ENCODE peak calls at places on chromosomes 6 and 20, in ten cellular contexts. F is IMR-90; U is GM12865; P is heart right ventricle; C is tibial artery; Z is BE2C; G is neural progenitor cell; Y is coronary artery; J is CD8-positive, alpha-beta T cell; O is fibroblast of lung. I is an unnamed sample.
A peak's percentile ranks its signal among the peaks of the same experiment; 100 is the strongest.

GRCh38 chr6:51019785-51020184 is 201.1 kb downstream of the TFAP2B start:
- DNase-seq in F (no peak), U (no peak), P (no peak), C (no peak), Z (peak; percentile 14), G (no peak), Y (no peak), J (no peak), O (no peak), I (no peak)

GRCh38 chr6:127554435-127555006 is 22.5 kb upstream of the C6orf58 start:
- DNase-seq in F (peak; percentile 27), U (peak; percentile 40), P (no peak), C (no peak), Z (peak; percentile 53), G (peak; percentile 62), Y (no peak), J (no peak), O (peak; percentile 52), I (no peak)

GRCh38 chr20:59006864-59007757 is at the start of gene CTSZ:
- DNase-seq in F (no peak), U (peak; percentile 80), P (peak; percentile 51), C (no peak), Z (no peak), G (peak; percentile 81), Y (no peak), J (no peak), O (peak; percentile 25), I (no peak)

GRCh38 chr6:144417686-144418085 is 132.6 kb downstream of the UTRN start:
- DNase-seq in F (peak; percentile 47), U (no peak), P (no peak), C (no peak), Z (no peak), G (no peak), Y (no peak), J (no peak), O (no peak), I (peak; percentile 34)

GRCh38 chr6:108594640-108595039 is 33.9 kb downstream of the FOXO3 start:
- DNase-seq in F (no peak), U (no peak), P (no peak), C (peak; percentile 57), Z (no peak), G (no peak), Y (no peak), J (no peak), O (no peak), I (no peak)

GRCh38 chr20:59458645-59459044 is 145.7 kb upstream of the PHACTR3 start:
- DNase-seq in F (no peak), U (no peak), P (no peak), C (no peak), Z (no peak), G (no peak), Y (no peak), J (no peak), O (no peak), I (no peak)

GRCh38 chr6:164826831-164827468 is 482.5 kb downstream of the C6orf118 start:
- DNase-seq in F (no peak), U (no peak), P (no peak), C (no peak), Z (no peak), G (no peak), Y (no peak), J (no peak), O (no peak), I (no peak)

GRCh38 chr6:16653226-16653625 is 108.0 kb downstream of the ATXN1 start:
- DNase-seq in F (no peak), U (no peak), P (no peak), C (no peak), Z (no peak), G (no peak), Y (no peak), J (no peak), O (no peak), I (no peak)

GRCh38 chr6:152338335-152339125 is 298.6 kb downstream of the SYNE1 start:
- DNase-seq in F (peak; percentile 21), U (peak; percentile 48), P (peak; percentile 43), C (peak; percentile 61), Z (peak; percentile 45), G (peak; percentile 33), Y (no peak), J (peak; percentile 25), O (peak; percentile 36), I (no peak)

GRCh38 chr6:88006559-88006958 is 41.1 kb upstream of the SPACA1 start:
- DNase-seq in F (no peak), U (no peak), P (no peak), C (no peak), Z (no peak), G (no peak), Y (no peak), J (no peak), O (no peak), I (no peak)

GRCh38 chr20:4626228-4626627 is 95.5 kb upstream of the PRND start:
- DNase-seq in F (no peak), U (peak; percentile 33), P (no peak), C (no peak), Z (no peak), G (no peak), Y (no peak), J (no peak), O (no peak), I (no peak)

GRCh38 chr6:165308926-165309731 is at the start of gene C6orf118:
- DNase-seq in F (peak; percentile 59), U (no peak), P (peak; percentile 67), C (no peak), Z (peak; percentile 69), G (peak; percentile 93), Y (no peak), J (no peak), O (peak; percentile 29), I (peak; percentile 28)

GRCh38 chr6:39263299-39264037 is 34.2 kb upstream of the KCNK5 start:
- DNase-seq in F (no peak), U (no peak), P (no peak), C (no peak), Z (no peak), G (no peak), Y (no peak), J (no peak), O (no peak), I (no peak)

GRCh38 chr6:156080371-156080770 is 624.7 kb upstream of the NOX3 start:
- DNase-seq in F (peak; percentile 49), U (no peak), P (no peak), C (no peak), Z (no peak), G (no peak), Y (no peak), J (no peak), O (no peak), I (no peak)

GRCh38 chr6:31792741-31793140 is 2.8 kb downstream of the VARS1 start:
- DNase-seq in F (peak; percentile 43), U (no peak), P (no peak), C (no peak), Z (no peak), G (no peak), Y (no peak), J (no peak), O (no peak), I (no peak)

GRCh38 chr6:31794294-31794865 is 1.2 kb downstream of the VARS1 start:
- DNase-seq in F (peak; percentile 40), U (no peak), P (no peak), C (no peak), Z (no peak), G (peak; percentile 70), Y (no peak), J (no peak), O (peak; percentile 49), I (no peak)

GRCh38 chr6:31791324-31792089 is 4.0 kb downstream of the VARS1 start:
- DNase-seq in F (peak; percentile 39), U (peak; percentile 42), P (peak; percentile 32), C (no peak), Z (peak; percentile 81), G (peak; percentile 82), Y (peak; percentile 70), J (no peak), O (peak; percentile 54), I (no peak)

GRCh38 chr6:31794866-31795615 is 511 bp downstream of the VARS1 start:
- DNase-seq in F (no peak), U (no peak), P (peak; percentile 34), C (no peak), Z (no peak), G (no peak), Y (peak; percentile 74), J (no peak), O (no peak), I (no peak)

DNA sequence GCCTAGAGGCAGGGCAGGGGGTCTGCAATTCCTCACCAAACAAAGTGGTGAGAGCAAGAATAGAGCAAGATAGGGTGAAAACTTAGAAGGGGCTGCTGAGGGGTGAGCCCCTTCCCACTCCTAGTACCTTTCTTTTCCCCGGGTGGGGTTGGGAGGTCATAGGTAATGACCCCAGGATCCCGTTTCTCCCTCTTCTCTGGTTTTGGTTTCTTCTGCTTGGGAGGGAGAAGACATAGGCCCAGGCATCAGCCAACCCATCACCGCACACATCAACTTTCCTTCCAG is 3.5 kb downstream of the VARS1 start:
- DNase-seq in F (no peak), U (no peak), P (no peak), C (no peak), Z (no peak), G (no peak), Y (no peak), J (no peak), O (no peak), I (no peak)
- H3K4me3 ChIP-seq in F (no peak overlapping the region), U (no peak overlapping the region), P (no peak overlapping the region), C (no peak overlapping the region), Z (no peak overlapping the region), G (no peak overlapping the region), Y (no peak overlapping the region), J (no peak overlapping the region), O (no peak overlapping the region), I (no peak overlapping the region)

DNA sequence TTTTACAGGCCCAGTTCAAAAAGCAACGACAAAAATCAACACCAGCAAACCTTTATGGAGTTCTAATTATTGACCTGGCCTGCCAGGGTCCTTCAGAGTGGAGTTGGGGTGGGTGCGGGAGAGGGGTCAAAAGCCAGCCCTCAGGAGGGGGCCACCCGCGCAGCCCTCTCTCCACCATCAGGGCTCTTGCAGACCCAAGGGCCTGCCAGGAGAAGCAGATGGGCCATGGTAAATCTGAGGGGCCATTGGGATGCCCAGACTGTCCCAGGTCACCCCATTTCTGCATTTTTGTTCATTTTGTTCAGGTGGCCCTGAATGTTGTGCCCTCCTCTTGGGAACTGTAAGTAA is 88.4 kb downstream of the DHX35 start:
- DNase-seq in F (no peak), U (no peak), P (no peak), C (no peak), Z (no peak), G (no peak), Y (no peak), J (no peak), O (no peak), I (no peak)
- H3K4me3 ChIP-seq in F (peak overlapping the region; percentile 49), U (peak overlapping the region; percentile 62), P (peak overlapping the region; percentile 61), C (peak overlapping the region; percentile 74), Z (peak overlapping the region; percentile 68), G (peak overlapping the region; percentile 60), Y (peak overlapping the region; percentile 95), J (peak overlapping the region; percentile 76), O (peak overlapping the region; percentile 48), I (peak overlapping the region; percentile 65)

GRCh38 chr6:129490551-129491245 is 219.3 kb downstream of the ARHGAP18 start:
- DNase-seq in F (peak; percentile 98), U (peak; percentile 80), P (peak; percentile 63), C (peak; percentile 60), Z (no peak), G (no peak), Y (no peak), J (peak; percentile 6), O (peak; percentile 96), I (peak; percentile 90)
- H3K4me3 ChIP-seq in F (peak overlapping the region; percentile 42), U (peak overlapping the region; percentile 32), P (no peak overlapping the region), C (peak overlapping the region; percentile 47), Z (no peak overlapping the region), G (no peak overlapping the region), Y (peak overlapping the region; percentile 51), J (peak overlapping the region; percentile 9), O (peak overlapping the region; percentile 58), I (peak overlapping the region; percentile 43)

GRCh38 chr20:24700166-24700860 is 230.9 kb downstream of the SYNDIG1 start:
- DNase-seq in F (no peak), U (no peak), P (no peak), C (no peak), Z (no peak), G (no peak), Y (peak; percentile 36), J (no peak), O (no peak), I (no peak)
- H3K4me3 ChIP-seq in F (no peak overlapping the region), U (no peak overlapping the region), P (no peak overlapping the region), C (no peak overlapping the region), Z (no peak overlapping the region), G (no peak overlapping the region), Y (no peak overlapping the region), J (no peak overlapping the region), O (no peak overlapping the region), I (no peak overlapping the region)